ENCODE peak calls at places on chromosomes 7 and 10, in nine cellular contexts. U is ELF-1, K is cardiac septum, E is GM12892, R is fibroblast of the aortic adventitia, B is GOT3, G is GM10248, D is A549, M is H54. O is an unnamed sample.

GRCh38 chr7:137909042-137909441 is 62.3 kb upstream of the DGKI start:
- DNase-seq in U (no peak), B (no peak), D (no peak), M (no peak), G (no peak), K (no peak), R (peak), E (no peak), O (peak)

GRCh38 chr7:128398016-128398840 is 11.6 kb downstream of the IMPDH1 start:
- DNase-seq in R (peak), B (no peak), U (peak), E (no peak), D (peak), K (peak), M (peak), G (peak), O (no peak)

GRCh38 chr10:36608866-36609265 is 516.5 kb upstream of the ANKRD30A start:
- DNase-seq in E (no peak), B (no peak), M (no peak), K (no peak), D (no peak), G (no peak), R (peak), U (no peak), O (peak)

GRCh38 chr7:46321556-46322205 is 400.6 kb upstream of the IGFBP3 start:
- DNase-seq in M (no peak), E (no peak), B (no peak), G (no peak), R (peak), D (peak), K (no peak), U (no peak), O (peak)

GRCh38 chr7:7176421-7177043 is 5.8 kb upstream of the C1GALT1 start:
- DNase-seq in U (no peak), E (no peak), G (no peak), K (no peak), R (peak), B (no peak), D (peak), M (peak), O (peak)

GRCh38 chr7:147196476-147196875 is 1079.9 kb downstream of the CNTNAP2 start:
- DNase-seq in M (no peak), D (no peak), K (no peak), E (no peak), B (no peak), G (no peak), R (no peak), U (no peak), O (no peak)

GRCh38 chr10:1654247-1654646 is 83.1 kb downstream of the ADARB2 start:
- DNase-seq in M (no peak), U (no peak), G (no peak), R (no peak), K (no peak), E (no peak), D (no peak), B (no peak), O (no peak)

GRCh38 chr7:127123220-127123619 is 129.5 kb downstream of the GRM8 start:
- DNase-seq in K (no peak), R (no peak), U (no peak), B (no peak), G (no peak), E (no peak), D (no peak), M (no peak), O (no peak)

GRCh38 chr10:117431160-117431559 is 55.9 kb upstream of the PDZD8 start:
- DNase-seq in B (no peak), E (no peak), U (no peak), D (peak), R (no peak), G (no peak), M (no peak), K (no peak), O (no peak)

GRCh38 chr7:140625908-140626868 is 14.4 kb downstream of the DENND2A start:
- DNase-seq in K (peak), U (peak), G (no peak), E (no peak), B (peak), D (peak), M (peak), R (peak), O (peak)

GRCh38 chr7:118222591-118222990 is 1.9 kb upstream of the ANKRD7 start:
- DNase-seq in B (no peak), K (no peak), D (no peak), M (no peak), U (no peak), R (no peak), G (no peak), E (no peak), O (no peak)

GRCh38 chr7:17069146-17069545 is 187.4 kb upstream of the AGR3 start:
- DNase-seq in R (no peak), K (no peak), U (no peak), D (no peak), E (peak), G (peak), M (no peak), B (no peak), O (no peak)

GRCh38 chr10:79266543-79267312 is 80.5 kb upstream of the PPIF start:
- DNase-seq in U (no peak), G (peak), E (peak), R (peak), K (peak), D (no peak), B (no peak), M (peak), O (peak)

GRCh38 chr7:137287651-137288258 is 55.8 kb downstream of the PTN start:
- DNase-seq in B (no peak), R (no peak), M (no peak), E (no peak), G (no peak), D (no peak), U (no peak), K (no peak), O (peak)

GRCh38 chr10:27368706-27369105 is 128.1 kb upstream of the ACBD5 start:
- DNase-seq in M (no peak), B (no peak), E (no peak), U (no peak), K (no peak), D (no peak), G (no peak), R (no peak), O (no peak)

GRCh38 chr7:123472751-123473150 is 61.6 kb downstream of the IQUB start:
- DNase-seq in D (no peak), G (no peak), B (no peak), R (no peak), E (no peak), K (no peak), U (no peak), M (no peak), O (no peak)

GRCh38 chr10:84265378-84265777 is 20.5 kb downstream of the RGR start:
- DNase-seq in U (no peak), K (no peak), B (no peak), M (no peak), D (no peak), R (no peak), E (no peak), G (no peak), O (no peak)

GRCh38 chr10:24552346-24553016 is 171.2 kb downstream of the ARHGAP21 start:
- DNase-seq in E (peak), B (no peak), R (no peak), G (peak), U (peak), M (peak), K (no peak), D (peak), O (peak)

GRCh38 chr7:5657901-5658300 is 123.6 kb downstream of the RNF216 start:
- DNase-seq in M (no peak), E (no peak), R (no peak), U (no peak), D (no peak), K (no peak), B (no peak), G (no peak), O (peak)

GRCh38 chr7:102432476-102433318 is 678 bp upstream of the ORAI2 start:
- DNase-seq in M (no peak), B (no peak), G (no peak), E (no peak), D (no peak), U (no peak), K (no peak), R (no peak), O (no peak)

GRCh38 chr10:84755311-84755710 is 426.9 kb downstream of the CCSER2 start:
- DNase-seq in M (no peak), K (no peak), G (no peak), R (no peak), U (no peak), E (no peak), B (no peak), D (no peak), O (no peak)

GRCh38 chr10:12073526-12073925 is 4.8 kb downstream of the DHTKD1 start:
- DNase-seq in B (no peak), K (no peak), M (no peak), G (no peak), D (no peak), U (no peak), E (no peak), R (no peak), O (peak)

GRCh38 chr7:79709574-79710409 is 256.3 kb upstream of the MAGI2 start:
- DNase-seq in G (no peak), R (peak), K (no peak), M (peak), E (no peak), U (no peak), B (no peak), D (peak), O (peak)

GRCh38 chr7:131110294-131111080 is 217.2 kb upstream of the MKLN1 start:
- DNase-seq in D (peak), R (peak), B (no peak), M (no peak), G (no peak), U (peak), K (no peak), E (no peak), O (peak)

O was measured in amniotic epithelial cell.